ENCODE peak calls at places on chromosomes 3 and 15, in four cellular contexts. F is SK-N-SH, O is right atrium auricular region, X is fibroblast of lung. I is an unnamed sample. For H3K4me1, the result is how much of the 10 kb centered on the place peaks cover.

GRCh38 chr15:66838671-66839239 is 136.7 kb downstream of the SMAD6 start:
- DNase-seq in F (peak), O (no peak), X (peak), I (no peak)

GRCh38 chr3:24365168-24365567 is 129.5 kb downstream of the THRB start:
- DNase-seq in F (peak), O (peak), X (peak), I (no peak)

GRCh38 chr3:53089511-53089910 is 40.7 kb downstream of the RFT1 start:
- DNase-seq in F (no peak), O (no peak), X (no peak), I (no peak)

GRCh38 chr15:31045606-31046005 is 54.2 kb upstream of the MTMR10 start:
- DNase-seq in F (no peak), O (no peak), X (no peak), I (no peak)

GRCh38 chr3:37526511-37526910 is 335.2 kb upstream of the CTDSPL start:
- DNase-seq in F (no peak), O (peak), X (peak), I (no peak)

GRCh38 chr15:101351736-101352135 is 56.7 kb upstream of the SNRPA1 start:
- DNase-seq in F (no peak), O (no peak), X (no peak), I (no peak)

GRCh38 chr3:131224886-131225550 is 156.6 kb upstream of the NUDT16 start:
- DNase-seq in F (no peak), O (no peak), X (peak), I (no peak)

GRCh38 chr3:196127308-196128040 is 45.6 kb upstream of the TFRC start:
- DNase-seq in F (no peak), O (no peak), X (no peak), I (no peak)

GRCh38 chr3:144119611-144120010 is 148.0 kb downstream of the DIPK2A start:
- DNase-seq in F (no peak), O (no peak), X (no peak), I (no peak)

GRCh38 chr3:38469852-38470251 is 16.2 kb downstream of the ACVR2B start:
- DNase-seq in F (no peak), O (no peak), X (no peak), I (no peak)

GRCh38 chr15:65275104-65275727 is 11.5 kb downstream of the PARP16 start:
- DNase-seq in F (no peak), O (no peak), X (no peak), I (no peak)

GRCh38 chr3:118945834-118946233 is 88.8 kb downstream of the IGSF11 start:
- DNase-seq in F (peak), O (no peak), X (no peak), I (no peak)

GRCh38 chr15:91522609-91523332 is 330.7 kb upstream of the SLCO3A1 start:
- DNase-seq in F (no peak), O (no peak), X (peak), I (no peak)

GRCh38 chr3:124094496-124094895 is 102.6 kb upstream of the ROPN1 start:
- DNase-seq in F (no peak), O (no peak), X (peak), I (no peak)

GRCh38 chr3:55118453-55118852 is 190.6 kb upstream of the LRTM1 start:
- DNase-seq in F (no peak), O (no peak), X (no peak), I (no peak)

GRCh38 chr3:110405830-110406580 is 665.6 kb upstream of the NECTIN3 start:
- DNase-seq in F (no peak), O (no peak), X (no peak), I (no peak)

GRCh38 chr3:176697284-176697889 is 499.9 kb downstream of the TBL1XR1 start:
- DNase-seq in F (no peak), O (no peak), X (no peak), I (no peak)

GRCh38 chr15:39404767-39405173 is 176.1 kb upstream of the THBS1 start:
- DNase-seq in F (no peak), O (peak), X (peak), I (no peak)

GRCh38 chr15:61598655-61599054 is 369.6 kb upstream of the RORA start:
- DNase-seq in F (no peak), O (no peak), X (no peak), I (no peak)

GRCh38 chr3:42683875-42684593 is 1.3 kb upstream of the KLHL40 start:
- DNase-seq in F (no peak), O (peak), X (peak), I (no peak)

GRCh38 chr15:43901485-43901884 is 74.7 kb downstream of the WDR76 start:
- DNase-seq in F (peak), O (no peak), X (no peak), I (no peak)

GRCh38 chr3:16506884-16507409 is 6.6 kb downstream of the RFTN1 start:
- DNase-seq in F (no peak), O (no peak), X (no peak), I (no peak)

GRCh38 chr15:27579738-27580137 is 519.4 kb downstream of the OCA2 start:
- DNase-seq in F (no peak), O (no peak), X (no peak), I (no peak)

GRCh38 chr15:42111924-42112323 is 17.6 kb upstream of the PLA2G4D start:
- DNase-seq in F (no peak), O (no peak), X (no peak), I (no peak)

GRCh38 chr15:49062900-49063299 is 16.7 kb upstream of the SECISBP2L start:
- DNase-seq in F (no peak), O (no peak), X (no peak), I (no peak)

GRCh38 chr15:81327526-81327925 is 3.6 kb upstream of the STARD5 start:
- DNase-seq in F (no peak), O (no peak), X (peak), I (no peak)

GRCh38 chr3:127857270-127857801 is 35.0 kb upstream of the MGLL start:
- DNase-seq in F (peak), O (no peak), X (no peak), I (no peak)

GRCh38 chr15:44812029-44812517 is 75.7 kb downstream of the TRIM69 start:
- DNase-seq in F (no peak), O (no peak), X (no peak), I (no peak)

GRCh38 chr3:71685686-71686085 is 39.5 kb downstream of the EIF4E3 start:
- DNase-seq in F (no peak), O (no peak), X (no peak), I (no peak)

GRCh38 chr3:7695067-7695466 is 806.6 kb upstream of the LMCD1 start:
- DNase-seq in F (no peak), O (no peak), X (no peak), I (no peak)

GRCh38 chr3:151559736-151560135 is 98.9 kb upstream of the IGSF10 start:
- DNase-seq in F (no peak), O (no peak), X (no peak), I (no peak)

GRCh38 chr15:39074341-39074740 is 506.5 kb upstream of the THBS1 start:
- DNase-seq in F (no peak), O (no peak), X (peak), I (no peak)

GRCh38 chr3:161630791-161631190 is 134.2 kb downstream of the OTOL1 start:
- DNase-seq in F (no peak), O (no peak), X (no peak), I (no peak)

GRCh38 chr3:108804437-108804836 is 18.1 kb upstream of the TRAT1 start:
- DNase-seq in F (no peak), O (no peak), X (peak), I (no peak)

GRCh38 chr3:64150527-64151238 is 74.6 kb downstream of the PRICKLE2 start:
- DNase-seq in F (peak), O (no peak), X (peak), I (no peak)

GRCh38 chr3:160154033-160154432 is 71.2 kb upstream of the C3orf80 start:
- DNase-seq in F (no peak), O (no peak), X (peak), I (no peak)

GRCh38 chr3:193377591-193377990 is 962 bp downstream of the ATP13A5 start:
- DNase-seq in F (no peak), O (no peak), X (peak), I (no peak)
- H3K4me1 ChIP-seq in F (under half), O (under half), X (under half), I (under half)

DNA sequence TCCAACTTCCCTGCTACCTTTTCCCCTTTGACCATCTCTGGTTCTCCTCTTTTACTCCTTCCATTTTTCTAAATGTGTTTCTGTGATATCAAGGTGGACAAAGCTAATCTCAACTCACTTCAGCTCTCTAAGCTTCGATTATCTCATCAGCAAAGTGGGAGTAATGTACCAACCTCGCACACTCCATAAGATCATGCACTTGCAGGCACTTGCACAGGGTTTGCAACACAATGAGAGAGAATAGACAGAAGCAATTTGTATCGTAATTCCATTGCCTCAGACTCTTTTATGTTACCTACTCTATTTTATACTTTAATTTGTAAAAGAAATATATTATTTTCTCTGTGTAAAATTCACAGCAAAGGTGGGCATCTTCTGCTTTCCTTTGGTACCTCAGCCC is 7.0 kb upstream of the POLQ start:
- DNase-seq in F (no peak), O (no peak), X (no peak), I (no peak)
- H3K4me3 ChIP-seq in F (no peak), O (no peak), X (no peak), I (no peak)

GRCh38 chr3:32403663-32404062 is 12.0 kb downstream of the CMTM7 start:
- DNase-seq in F (no peak), O (no peak), X (no peak), I (no peak)

GRCh38 chr3:32405711-32406323 is 14.2 kb downstream of the CMTM7 start:
- DNase-seq in F (no peak), O (no peak), X (no peak), I (no peak)

GRCh38 chr3:32405155-32405554 is 13.5 kb downstream of the CMTM7 start:
- DNase-seq in F (no peak), O (no peak), X (peak), I (no peak)

GRCh38 chr3:32406481-32407408 is 15.1 kb downstream of the CMTM7 start:
- DNase-seq in F (no peak), O (no peak), X (no peak), I (no peak)

DNA sequence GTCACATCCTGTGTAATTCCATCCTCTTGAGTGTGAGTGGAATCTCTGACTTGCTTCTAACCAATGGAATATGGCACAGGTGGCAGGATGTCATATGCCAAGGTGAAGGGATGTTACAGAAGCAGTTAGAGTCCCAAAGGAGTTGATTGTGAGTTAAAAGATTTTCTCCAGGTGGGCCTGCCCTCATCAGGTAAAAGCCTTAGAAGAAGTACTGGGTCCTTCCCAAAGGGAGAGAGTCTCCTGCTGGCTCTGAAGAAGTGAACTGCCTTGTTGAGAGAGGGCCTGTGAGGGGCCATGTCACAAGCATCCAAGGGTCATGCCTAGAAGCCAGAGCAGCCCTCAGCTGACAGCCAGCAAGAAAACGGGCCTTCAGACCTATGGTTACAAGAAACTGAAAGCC is 13.1 kb downstream of the CMTM7 start:
- DNase-seq in F (no peak), O (no peak), X (no peak), I (no peak)
- H3K4me1 ChIP-seq in F (under half), O (under half), X (under half), I (under half)

GRCh38 chr3:32869513-32870047 is 51.8 kb downstream of the TRIM71 start:
- DNase-seq in F (no peak), O (no peak), X (no peak), I (peak)

GRCh38 chr3:32868719-32869512 is 51.1 kb downstream of the TRIM71 start:
- DNase-seq in F (no peak), O (no peak), X (no peak), I (no peak)

GRCh38 chr3:32865364-32865763 is 47.6 kb downstream of the TRIM71 start:
- DNase-seq in F (no peak), O (no peak), X (peak), I (no peak)

GRCh38 chr3:32867954-32868353 is 50.2 kb downstream of the TRIM71 start:
- DNase-seq in F (no peak), O (no peak), X (no peak), I (no peak)

GRCh38 chr3:32866533-32866932 is 48.7 kb downstream of the TRIM71 start:
- DNase-seq in F (no peak), O (no peak), X (no peak), I (no peak)
- H3K4me3 ChIP-seq in F (no peak), O (no peak), X (no peak), I (no peak)

GRCh38 chr3:65979152-65979551 is 59.6 kb downstream of the MAGI1 start:
- DNase-seq in F (no peak), O (no peak), X (peak), I (no peak)
- H3K4me1 ChIP-seq in F (under half), O (under half), X (under half), I (under half)

GRCh38 chr3:188948658-188949400 is 222.9 kb upstream of the TPRG1 start:
- DNase-seq in F (no peak), O (no peak), X (peak), I (no peak)
- H3K4me3 ChIP-seq in F (peak), O (peak), X (peak), I (no peak)

GRCh38 chr3:126459763-126460127 is 15.9 kb downstream of the ZXDC start:
- DNase-seq in F (no peak), O (no peak), X (no peak), I (no peak)
- H3K4me1 ChIP-seq in F (under half), O (under half), X (under half), I (under half)

I was measured in iPS DF 6.9.